ENCODE peak calls at places on chromosomes 1 and 21, in eight cellular contexts. B is NCI-H2081, F is H7, V is iPS DF 6.9, C is nucleus accumbens, Y is prostate gland, U is T follicular helper cell, A is progenitor cell of endocrine pancreas. I is an unnamed sample.

GRCh38 chr1:151819951-151820623 is 11.5 kb downstream of the RORC start:
- DNase-seq in B (no peak), F (no peak), V (no peak), C (no peak), Y (no peak), U (no peak), A (no peak), I (no peak)

GRCh38 chr1:234613128-234613875 is 3.3 kb upstream of the IRF2BP2 start:
- DNase-seq in B (peak), F (no peak), V (no peak), C (no peak), Y (no peak), U (no peak), A (no peak), I (peak)

GRCh38 chr1:112501810-112502641 is 6.7 kb upstream of the WNT2B start:
- DNase-seq in B (peak), F (peak), V (no peak), C (peak), Y (peak), U (peak), A (peak), I (peak)

GRCh38 chr1:160748877-160749269 is 9.8 kb downstream of the SLAMF7 start:
- DNase-seq in B (no peak), F (no peak), V (no peak), C (no peak), Y (no peak), U (no peak), A (no peak), I (no peak)

GRCh38 chr1:71307451-71307850 is 226.6 kb upstream of the ZRANB2 start:
- DNase-seq in B (peak), F (no peak), V (no peak), C (no peak), Y (no peak), U (no peak), A (no peak), I (no peak)

GRCh38 chr1:8077120-8077573 is 51.0 kb upstream of the ERRFI1 start:
- DNase-seq in B (no peak), F (peak), V (no peak), C (no peak), Y (peak), U (no peak), A (no peak), I (no peak)

GRCh38 chr21:32562915-32563314 is 22.4 kb downstream of the TCP10L start:
- DNase-seq in B (no peak), F (no peak), V (no peak), C (no peak), Y (no peak), U (no peak), A (no peak), I (no peak)

GRCh38 chr1:200958597-200958996 is 63.9 kb downstream of the INAVA start:
- DNase-seq in B (no peak), F (peak), V (no peak), C (no peak), Y (no peak), U (no peak), A (no peak), I (no peak)

GRCh38 chr1:113205980-113206766 is 133.2 kb downstream of the LRIG2 start:
- DNase-seq in B (no peak), F (no peak), V (no peak), C (no peak), Y (no peak), U (no peak), A (no peak), I (no peak)

GRCh38 chr1:59570524-59570923 is 244.2 kb upstream of the HOOK1 start:
- DNase-seq in B (peak), F (no peak), V (no peak), C (no peak), Y (no peak), U (peak), A (no peak), I (no peak)

GRCh38 chr1:27299385-27300252 is 22.3 kb upstream of the TMEM222 start:
- DNase-seq in B (peak), F (peak), V (no peak), C (peak), Y (peak), U (no peak), A (no peak), I (no peak)

GRCh38 chr1:186236921-186237320 is 138.1 kb downstream of the TPR start:
- DNase-seq in B (no peak), F (no peak), V (no peak), C (no peak), Y (no peak), U (no peak), A (no peak), I (no peak)

GRCh38 chr1:64744492-64745180 is at the start of gene RAVER2:
- DNase-seq in B (peak), F (peak), V (no peak), C (peak), Y (peak), U (peak), A (peak), I (peak)

GRCh38 chr1:227887697-227888403 is 59.9 kb downstream of the WNT9A start:
- DNase-seq in B (no peak), F (peak), V (no peak), C (no peak), Y (peak), U (peak), A (peak), I (no peak)

GRCh38 chr1:200526709-200527612 is 93.6 kb downstream of the KIF14 start:
- DNase-seq in B (peak), F (no peak), V (no peak), C (no peak), Y (no peak), U (no peak), A (no peak), I (no peak)